ENCODE peak calls at places on chromosomes 4 and X, in seven cellular contexts. X, S, A, K, E, J and P are unnamed samples.

GRCh38 chrX:82320554-82320953 is 1118.7 kb downstream of the SH3BGRL start:
- DNase-seq in X (no peak), S (no peak), A (no peak), K (no peak), E (no peak), J (no peak), P (no peak)

GRCh38 chr4:137032242-137032641 is 500.1 kb downstream of the PCDH18 start:
- DNase-seq in X (no peak), S (no peak), A (no peak), K (no peak), E (no peak), J (no peak), P (no peak)

GRCh38 chr4:175998782-175999181 is 66.9 kb upstream of the WDR17 start:
- DNase-seq in X (no peak), S (no peak), A (no peak), K (no peak), E (peak; percentile 17), J (no peak), P (no peak)

GRCh38 chr4:94665500-94666398 is 92.0 kb upstream of the BMPR1B start:
- DNase-seq in X (no peak), S (no peak), A (no peak), K (no peak), E (peak; percentile 97), J (no peak), P (no peak)

GRCh38 chr4:16544251-16544721 is 318.0 kb upstream of the TAPT1 start:
- DNase-seq in X (no peak), S (no peak), A (no peak), K (no peak), E (no peak), J (peak; percentile 78), P (no peak)

GRCh38 chrX:78747471-78747870 is at the start of gene LPAR4:
- DNase-seq in X (no peak), S (no peak), A (no peak), K (no peak), E (no peak), J (no peak), P (no peak)

GRCh38 chr4:96598465-96598864 is 758.6 kb downstream of the PDHA2 start:
- DNase-seq in X (no peak), S (no peak), A (peak; percentile 33), K (no peak), E (no peak), J (no peak), P (no peak)

GRCh38 chrX:33434256-33435092 is 223.1 kb upstream of the DMD start:
- DNase-seq in X (peak; percentile 43), S (no peak), A (peak; percentile 41), K (peak; percentile 60), E (peak; percentile 39), J (peak; percentile 73), P (peak; percentile 66)

GRCh38 chr4:23333946-23334878 is 555.6 kb downstream of the PPARGC1A start:
- DNase-seq in X (no peak), S (no peak), A (no peak), K (no peak), E (peak; percentile 28), J (no peak), P (peak; percentile 7)

GRCh38 chr4:128315756-128316520 is 28.3 kb upstream of the PGRMC2 start:
- DNase-seq in X (no peak), S (no peak), A (no peak), K (no peak), E (no peak), J (no peak), P (no peak)

GRCh38 chr4:145605941-145606340 is 13.2 kb upstream of the MMAA start:
- DNase-seq in X (no peak), S (no peak), A (no peak), K (no peak), E (no peak), J (no peak), P (no peak)

GRCh38 chr4:122689972-122690371 is 42.5 kb upstream of the BBS12 start:
- DNase-seq in X (no peak), S (no peak), A (no peak), K (no peak), E (no peak), J (no peak), P (no peak)

GRCh38 chrX:84339507-84340364 is 151.7 kb upstream of the RPS6KA6 start:
- DNase-seq in X (no peak), S (no peak), A (no peak), K (no peak), E (peak; percentile 19), J (no peak), P (no peak)

GRCh38 chr4:89614155-89614554 is 222.8 kb downstream of the SNCA start:
- DNase-seq in X (no peak), S (no peak), A (no peak), K (no peak), E (no peak), J (no peak), P (no peak)

GRCh38 chr4:168856312-168856711 is 153.7 kb downstream of the CBR4 start:
- DNase-seq in X (no peak), S (no peak), A (no peak), K (no peak), E (no peak), J (no peak), P (no peak)

GRCh38 chrX:18833071-18833731 is 125.8 kb downstream of the PPEF1 start:
- DNase-seq in X (no peak), S (no peak), A (peak; percentile 68), K (no peak), E (no peak), J (peak; percentile 72), P (peak; percentile 14)

GRCh38 chrX:130085551-130085986 is 24.7 kb downstream of the ELF4 start:
- DNase-seq in X (no peak), S (no peak), A (no peak), K (no peak), E (no peak), J (no peak), P (no peak)

GRCh38 chr4:57131849-57132745 is 21.9 kb upstream of the IGFBP7 start:
- DNase-seq in X (no peak), S (no peak), A (no peak), K (no peak), E (no peak), J (no peak), P (no peak)

GRCh38 chr4:73508651-73509050 is 27.1 kb downstream of the AFM start:
- DNase-seq in X (peak; percentile 50), S (no peak), A (no peak), K (no peak), E (no peak), J (no peak), P (no peak)

GRCh38 chr4:6271701-6272465 is 2.2 kb downstream of the WFS1 start:
- DNase-seq in X (peak; percentile 35), S (no peak), A (peak; percentile 52), K (peak; percentile 83), E (no peak), J (peak; percentile 76), P (peak; percentile 29)

DNA sequence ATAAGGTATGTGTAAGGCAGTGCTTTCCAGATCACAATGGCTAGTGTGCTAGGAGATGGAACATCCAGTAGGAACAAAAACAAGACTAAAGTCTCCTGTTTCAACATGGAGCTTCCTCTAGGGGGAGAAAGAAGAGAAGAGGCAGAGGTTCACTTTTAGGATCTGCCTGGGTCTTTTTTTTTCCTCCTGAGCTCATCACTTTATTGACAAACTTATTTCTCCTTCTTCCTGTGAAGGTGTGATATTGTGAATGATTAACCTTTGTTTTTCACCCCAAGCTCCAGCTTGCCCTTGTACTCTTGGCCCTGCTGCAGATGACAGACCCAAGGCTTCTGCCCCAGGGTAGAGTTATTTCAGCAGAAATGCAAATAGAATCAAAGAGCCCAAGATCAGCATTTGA is 13.5 kb downstream of the PAGE4 start:
- DNase-seq in X (no peak), S (no peak), A (no peak), K (no peak), E (no peak), J (no peak), P (no peak)
- TF ChIP-seq EP300 in X (no peak), S (no peak), A (no peak), K (no peak), E (no peak), J (no peak), P (no peak)

GRCh38 chr4:182014164-182014563 is 229.0 kb upstream of the TENM3 start:
- DNase-seq in X (no peak), S (no peak), A (no peak), K (no peak), E (no peak), J (no peak), P (no peak)

GRCh38 chr4:182015893-182016292 is 227.3 kb upstream of the TENM3 start:
- DNase-seq in X (no peak), S (no peak), A (no peak), K (no peak), E (peak; percentile 1), J (no peak), P (no peak)

GRCh38 chr4:182014989-182015388 is 228.2 kb upstream of the TENM3 start:
- DNase-seq in X (no peak), S (no peak), A (no peak), K (no peak), E (no peak), J (no peak), P (no peak)

DNA sequence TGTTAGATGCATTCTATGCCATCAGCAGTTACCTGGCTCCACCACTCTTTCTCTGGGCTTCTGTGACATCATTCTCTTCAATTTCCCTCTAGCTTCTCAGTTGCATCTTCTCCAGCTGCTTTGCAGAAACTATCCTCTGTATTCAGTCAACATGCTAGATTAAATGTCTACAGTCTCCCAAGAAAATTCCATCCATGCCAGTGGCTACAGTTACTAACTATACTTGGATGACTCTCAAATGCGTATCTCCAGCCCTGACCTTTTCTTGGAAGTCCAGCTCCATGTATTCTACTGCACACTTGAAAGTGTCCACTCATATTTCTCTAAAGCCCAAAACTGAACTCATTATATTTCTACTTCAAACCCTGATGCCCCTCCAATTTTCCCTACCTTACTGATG is 232.3 kb upstream of the TENM3 start:
- DNase-seq in X (no peak), S (no peak), A (no peak), K (no peak), E (no peak), J (no peak), P (no peak)
- H3K27ac ChIP-seq in X (no peak overlapping the region), S (no peak overlapping the region), A (no peak overlapping the region), K (no peak overlapping the region), E (no peak overlapping the region), J (no peak overlapping the region), P (no peak overlapping the region)

DNA sequence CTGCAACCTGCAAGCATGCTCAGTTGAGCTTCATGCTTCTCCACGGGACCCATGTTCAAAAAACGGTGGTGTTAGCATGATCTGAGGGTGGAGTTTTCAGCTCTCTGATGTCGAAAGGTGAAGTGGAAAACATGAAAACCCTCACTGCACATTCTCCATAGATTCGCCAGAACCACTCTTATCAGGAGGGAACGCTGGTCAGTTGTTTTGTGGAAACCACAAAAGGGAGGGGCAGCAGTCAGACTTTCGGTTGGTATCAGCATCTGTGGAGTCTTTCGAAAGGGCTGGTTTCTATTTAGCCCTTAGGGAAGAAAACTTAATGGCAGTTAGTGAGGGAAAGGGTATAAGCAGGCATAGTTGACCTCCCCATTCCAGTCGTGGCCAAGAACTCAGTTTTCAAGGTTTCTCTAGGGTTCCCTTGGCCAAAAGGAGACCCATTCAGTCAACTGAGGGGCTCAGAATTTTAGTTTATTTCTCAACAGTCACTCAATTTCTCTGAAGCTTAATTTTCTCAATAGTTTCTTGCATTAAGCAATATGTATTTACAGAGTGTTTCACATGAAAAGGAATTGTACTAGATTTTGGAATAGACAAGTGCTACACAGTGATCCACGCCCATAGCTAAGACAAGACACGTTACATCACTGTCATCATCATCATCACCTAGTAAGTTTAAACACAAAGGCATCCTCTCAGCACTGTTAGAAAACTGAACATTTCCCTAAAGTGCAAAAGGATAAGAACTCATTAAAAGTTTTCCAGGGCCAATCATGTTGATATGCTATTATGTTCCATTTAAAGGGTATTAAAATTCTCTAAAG is 12.4 kb downstream of the PPA2 start:
- DNase-seq in X (no peak), S (no peak), A (no peak), K (peak; percentile 42), E (no peak), J (no peak), P (no peak)
- TF ChIP-seq EP300 in X (no peak), S (no peak), A (no peak), K (no peak), E (no peak), J (no peak), P (no peak)

GRCh38 chrX:23883737-23884354 is 23.9 kb downstream of the APOO start:
- DNase-seq in X (no peak), S (no peak), A (no peak), K (no peak), E (peak; percentile 76), J (no peak), P (no peak)
- H3K27ac ChIP-seq in X (peak overlapping the region; percentile 55), S (peak overlapping the region; percentile 41), A (no peak overlapping the region), K (peak overlapping the region; percentile 46), E (peak overlapping the region; percentile 97), J (no peak overlapping the region), P (no peak overlapping the region)